ENCODE peak calls at places on chromosomes 6 and 20, in seven cellular contexts. I, E, M, N, H, O and V are unnamed samples. For H3K4me1, the result is how much of the 10 kb centered on the place peaks cover.

GRCh38 chr6:30452736-30453507 is 36.4 kb upstream of the HLA-E start:
- DNase-seq in I (no peak), E (no peak), M (no peak), N (no peak), H (no peak), O (no peak), V (no peak)

GRCh38 chr20:48737463-48738093 is 90.2 kb downstream of the PREX1 start:
- DNase-seq in I (no peak), E (no peak), M (no peak), N (no peak), H (no peak), O (no peak), V (no peak)

GRCh38 chr6:20202070-20202658 is 10.1 kb downstream of the MBOAT1 start:
- DNase-seq in I (no peak), E (no peak), M (peak), N (no peak), H (no peak), O (no peak), V (no peak)

GRCh38 chr20:37673429-37673828 is 20.4 kb upstream of the CTNNBL1 start:
- DNase-seq in I (no peak), E (no peak), M (no peak), N (no peak), H (no peak), O (no peak), V (no peak)

GRCh38 chr6:162684961-162685360 is 42.6 kb downstream of the PRKN start:
- DNase-seq in I (no peak), E (no peak), M (no peak), N (no peak), H (no peak), O (no peak), V (no peak)

GRCh38 chr6:37566209-37566859 is 66.6 kb upstream of the CCDC167 start:
- DNase-seq in I (peak), E (no peak), M (peak), N (peak), H (peak), O (no peak), V (peak)

GRCh38 chr6:26216886-26217713 is 129.9 kb downstream of the HFE start:
- DNase-seq in I (peak), E (peak), M (peak), N (peak), H (peak), O (peak), V (peak)

GRCh38 chr20:4297141-4297826 is 281.9 kb upstream of the RNF24 start:
- DNase-seq in I (peak), E (no peak), M (no peak), N (peak), H (no peak), O (peak), V (peak)

GRCh38 chr6:1912731-1913130 is 303.0 kb downstream of the FOXC1 start:
- DNase-seq in I (no peak), E (no peak), M (no peak), N (no peak), H (no peak), O (no peak), V (no peak)

GRCh38 chr6:44733146-44733545 is 345.6 kb downstream of the CDC5L start:
- DNase-seq in I (no peak), E (peak), M (no peak), N (no peak), H (no peak), O (no peak), V (no peak)

GRCh38 chr6:42899871-42900270 is 16.0 kb upstream of the PTCRA start:
- DNase-seq in I (no peak), E (no peak), M (no peak), N (no peak), H (no peak), O (no peak), V (no peak)

GRCh38 chr20:21102691-21103311 is 3.4 kb downstream of the LINC00237 start:
- DNase-seq in I (no peak), E (no peak), M (peak), N (no peak), H (peak), O (peak), V (peak)

GRCh38 chr6:129314575-129314974 is 395.4 kb downstream of the ARHGAP18 start:
- DNase-seq in I (no peak), E (no peak), M (no peak), N (peak), H (no peak), O (peak), V (no peak)

GRCh38 chr6:26607434-26608230 is 10.9 kb downstream of the ABT1 start:
- DNase-seq in I (no peak), E (no peak), M (peak), N (peak), H (peak), O (no peak), V (no peak)

GRCh38 chr20:62370115-62370806 is 3.1 kb upstream of the LAMA5 start:
- DNase-seq in I (no peak), E (no peak), M (peak), N (peak), H (no peak), O (no peak), V (no peak)

GRCh38 chr6:138540468-138540867 is 41.2 kb upstream of the NHSL1 start:
- DNase-seq in I (no peak), E (no peak), M (peak), N (peak), H (no peak), O (no peak), V (no peak)

GRCh38 chr6:158770533-158770932 is 48.6 kb downstream of the EZR start:
- DNase-seq in I (no peak), E (peak), M (no peak), N (peak), H (no peak), O (peak), V (no peak)

GRCh38 chr20:57696401-57696961 is 13.3 kb downstream of the PMEPA1 start:
- DNase-seq in I (no peak), E (no peak), M (no peak), N (no peak), H (no peak), O (no peak), V (no peak)

GRCh38 chr20:24149881-24150307 is 161.3 kb upstream of the GGTLC1 start:
- DNase-seq in I (no peak), E (peak), M (peak), N (peak), H (no peak), O (peak), V (no peak)

GRCh38 chr6:99119109-99120031 is 171.6 kb upstream of the FBXL4 start:
- DNase-seq in I (no peak), E (no peak), M (peak), N (no peak), H (no peak), O (no peak), V (no peak)

GRCh38 chr6:90082847-90083246 is 188.6 kb downstream of the GJA10 start:
- DNase-seq in I (no peak), E (no peak), M (no peak), N (no peak), H (no peak), O (no peak), V (no peak)

GRCh38 chr6:143060354-143060805 is 309 bp upstream of the AIG1 start:
- DNase-seq in I (peak), E (peak), M (peak), N (peak), H (peak), O (peak), V (peak)

GRCh38 chr6:32194388-32194787 is 1.9 kb upstream of the GPSM3 start:
- DNase-seq in I (no peak), E (no peak), M (no peak), N (no peak), H (no peak), O (no peak), V (no peak)
- H3K4me1 ChIP-seq in I (under half), E (half or more), M (under half), N (half or more), H (under half), O (under half), V (half or more)

DNA sequence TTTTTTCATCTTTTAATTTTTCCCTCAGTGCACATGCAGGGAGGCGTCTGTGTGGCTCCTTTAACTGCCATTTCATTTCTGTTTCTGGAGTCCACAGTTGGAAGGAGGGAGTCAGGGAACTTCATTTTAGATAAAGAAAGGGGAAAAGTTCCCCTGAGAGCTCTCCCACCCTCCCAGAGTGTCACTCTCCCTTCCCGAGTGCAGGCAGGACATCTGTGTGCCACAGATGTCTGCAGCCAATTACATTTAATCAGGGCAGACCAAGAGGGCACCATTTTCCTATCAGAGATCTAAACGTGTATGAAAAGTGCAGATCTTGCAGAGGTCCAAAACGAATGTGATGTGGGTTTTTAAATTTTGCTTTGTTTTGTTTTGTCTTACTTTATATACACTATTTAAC is 96.6 kb downstream of the PXDC1 start:
- DNase-seq in I (no peak), E (no peak), M (no peak), N (no peak), H (no peak), O (no peak), V (no peak)
- H3K4me1 ChIP-seq in I (under half), E (under half), M (under half), N (under half), H (under half), O (under half), V (under half)

GRCh38 chr6:40721252-40721936 is 134.2 kb upstream of the LRFN2 start:
- DNase-seq in I (no peak), E (no peak), M (no peak), N (no peak), H (no peak), O (no peak), V (no peak)
- H3K4me1 ChIP-seq in I (under half), E (under half), M (under half), N (under half), H (under half), O (under half), V (under half)

DNA sequence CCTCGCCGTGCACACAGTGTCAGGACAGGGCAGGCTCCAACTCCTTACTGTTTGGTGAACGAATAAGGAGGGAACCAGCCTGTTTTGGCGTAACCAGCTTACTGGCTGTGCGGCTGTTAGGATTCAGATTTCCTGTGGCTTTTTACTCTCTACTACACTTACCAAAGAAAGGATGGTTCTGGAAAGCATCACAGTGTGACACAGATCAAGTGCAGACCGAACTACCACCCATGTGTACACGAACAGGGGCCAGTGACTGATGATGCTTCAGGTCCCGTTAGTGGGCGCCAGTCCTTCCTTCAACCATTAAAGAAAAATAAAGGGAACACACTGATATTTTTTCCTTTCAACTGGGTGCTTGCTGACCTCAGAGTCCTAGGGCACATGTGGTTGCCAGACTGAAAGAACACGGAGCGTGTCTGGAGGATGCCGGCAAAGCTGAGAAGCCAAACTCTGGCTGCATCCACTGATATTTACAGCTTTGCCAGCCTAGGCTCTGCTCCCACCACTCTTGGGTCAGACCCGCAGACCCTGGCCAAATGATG is 352.3 kb upstream of the AGPAT4 start:
- DNase-seq in I (no peak), E (no peak), M (no peak), N (no peak), H (no peak), O (no peak), V (no peak)
- H3K4me1 ChIP-seq in I (under half), E (under half), M (under half), N (under half), H (under half), O (under half), V (under half)

GRCh38 chr20:64064145-64064698 is 1.2 kb downstream of the TCEA2 start:
- DNase-seq in I (no peak), E (no peak), M (no peak), N (no peak), H (no peak), O (no peak), V (peak)
- H3K4me1 ChIP-seq in I (under half), E (under half), M (under half), N (under half), H (under half), O (under half), V (under half)